ENCODE peak calls at places on chromosomes 2 and 18, in six cellular contexts. W is adrenal gland, O is spleen, G is Peyer's patch, Q is testis, M is prostate gland. H is an unnamed sample. For H3K36me3, the result is how much of the 10 kb centered on the place peaks cover.

GRCh38 chr2:197620113-197620512 is 55.3 kb downstream of the RFTN2 start:
- DNase-seq in O (no peak), W (no peak), Q (no peak), G (no peak), M (no peak), H (no peak)

GRCh38 chr2:240478346-240479110 is 43.1 kb downstream of the GPC1 start:
- DNase-seq in M (peak), O (peak), G (no peak), W (no peak), Q (no peak), H (no peak)

GRCh38 chr2:134540954-134541353 is 177.8 kb downstream of the TMEM163 start:
- DNase-seq in Q (no peak), M (no peak), O (no peak), W (no peak), G (no peak), H (no peak)

GRCh38 chr2:20300656-20301055 is 50.0 kb downstream of the PUM2 start:
- DNase-seq in G (no peak), Q (no peak), W (no peak), M (no peak), O (no peak), H (no peak)

GRCh38 chr2:95041060-95041823 is 15.7 kb downstream of the MAL start:
- DNase-seq in G (no peak), W (no peak), Q (no peak), M (no peak), O (no peak), H (no peak)

GRCh38 chr2:191846787-191847620 is at the start of gene CAVIN2:
- DNase-seq in M (peak), Q (peak), W (peak), O (peak), G (no peak), H (no peak)

GRCh38 chr18:33184178-33184577 is 256.3 kb downstream of the CCDC178 start:
- DNase-seq in O (no peak), Q (no peak), M (no peak), G (no peak), W (no peak), H (no peak)

GRCh38 chr2:122001441-122001874 is 246.0 kb downstream of the TSN start:
- DNase-seq in W (no peak), M (no peak), O (no peak), Q (no peak), G (no peak), H (no peak)

GRCh38 chr2:224734949-224735348 is 18.8 kb upstream of the CCDC195 start:
- DNase-seq in O (no peak), M (no peak), Q (no peak), W (no peak), G (no peak), H (no peak)

GRCh38 chr2:232878855-232879617 is 9.0 kb downstream of the SNORC start:
- DNase-seq in O (peak), G (no peak), W (no peak), M (no peak), Q (no peak), H (no peak)

GRCh38 chr2:36812196-36812595 is 115.7 kb downstream of the VIT start:
- DNase-seq in W (no peak), Q (peak), M (no peak), O (no peak), G (no peak), H (no peak)

GRCh38 chr2:62221141-62221540 is 25.2 kb downstream of the B3GNT2 start:
- DNase-seq in O (no peak), W (no peak), M (no peak), Q (no peak), G (no peak), H (no peak)

GRCh38 chr2:151757861-151758260 is 23.6 kb upstream of the NEB start:
- DNase-seq in G (no peak), W (no peak), O (no peak), M (peak), Q (no peak), H (no peak)

GRCh38 chr2:102185347-102185746 is 1.5 kb upstream of the IL1RL2 start:
- DNase-seq in W (no peak), G (no peak), M (no peak), O (no peak), Q (no peak), H (no peak)

GRCh38 chr2:233791151-233791882 is 13.2 kb downstream of the MROH2A start:
- DNase-seq in M (no peak), O (peak), W (no peak), Q (no peak), G (no peak), H (no peak)

GRCh38 chr2:55168221-55169154 is 63.6 kb downstream of the CLHC1 start:
- DNase-seq in O (no peak), M (peak), Q (peak), W (peak), G (peak), H (no peak)

GRCh38 chr2:240237609-240238151 is 97.2 kb upstream of the OTOS start:
- DNase-seq in G (no peak), Q (peak), O (peak), W (peak), M (no peak), H (no peak)

GRCh38 chr2:200394045-200394444 is 87.6 kb downstream of the SPATS2L start:
- DNase-seq in G (no peak), O (no peak), Q (no peak), M (no peak), W (no peak), H (no peak)

GRCh38 chr2:30522421-30522820 is 75.4 kb downstream of the LCLAT1 start:
- DNase-seq in G (no peak), O (no peak), W (no peak), M (no peak), Q (no peak), H (no peak)

GRCh38 chr2:101256316-101256715 is 3.6 kb downstream of the CNOT11 start:
- DNase-seq in Q (no peak), W (no peak), M (no peak), G (no peak), O (no peak), H (no peak)

GRCh38 chr2:111205774-111206173 is 85.1 kb downstream of the BCL2L11 start:
- DNase-seq in M (no peak), G (no peak), Q (no peak), W (no peak), O (no peak), H (no peak)

GRCh38 chr2:183088061-183088460 is 9.5 kb downstream of the DUSP19 start:
- DNase-seq in G (no peak), M (no peak), O (no peak), Q (no peak), W (no peak), H (no peak)

GRCh38 chr2:19574788-19575260 is 216.4 kb upstream of the OSR1 start:
- DNase-seq in W (peak), M (no peak), Q (peak), G (no peak), O (no peak), H (no peak)

GRCh38 chr2:17543131-17543660 is 2.7 kb downstream of the VSNL1 start:
- DNase-seq in O (no peak), G (no peak), W (no peak), M (no peak), Q (no peak), H (no peak)

GRCh38 chr2:28801726-28802125 is 8.9 kb upstream of the SPDYA start:
- DNase-seq in W (no peak), G (no peak), Q (no peak), O (no peak), M (no peak), H (no peak)

GRCh38 chr2:15782009-15782751 is 158.2 kb upstream of the MYCN start:
- DNase-seq in M (no peak), Q (no peak), O (no peak), W (no peak), G (no peak), H (no peak)

GRCh38 chr18:66792466-66792865 is 188.6 kb upstream of the CDH19 start:
- DNase-seq in O (no peak), G (no peak), M (no peak), Q (no peak), W (no peak), H (no peak)

GRCh38 chr18:44803019-44803650 is 122.4 kb downstream of the SETBP1 start:
- DNase-seq in Q (peak), O (no peak), G (no peak), W (no peak), M (peak), H (no peak)

GRCh38 chr2:99420751-99421299 is 69.0 kb downstream of the REV1 start:
- DNase-seq in O (no peak), Q (no peak), W (no peak), G (no peak), M (no peak), H (no peak)

GRCh38 chr2:46416280-46416679 is 63.1 kb upstream of the TMEM247 start:
- DNase-seq in Q (no peak), M (no peak), W (no peak), O (no peak), G (no peak), H (no peak)
- TF ChIP-seq POLR2A in Q (no peak), M (no peak), W (no peak), O (no peak), G (no peak), H (no peak)

GRCh38 chr2:9471212-9471611 is 3.1 kb upstream of the IAH1 start:
- DNase-seq in W (no peak), G (no peak), O (no peak), M (no peak), Q (no peak), H (no peak)
- H3K36me3 ChIP-seq in W (under half), G (under half), O (under half), M (under half), Q (under half), H (under half)

DNA sequence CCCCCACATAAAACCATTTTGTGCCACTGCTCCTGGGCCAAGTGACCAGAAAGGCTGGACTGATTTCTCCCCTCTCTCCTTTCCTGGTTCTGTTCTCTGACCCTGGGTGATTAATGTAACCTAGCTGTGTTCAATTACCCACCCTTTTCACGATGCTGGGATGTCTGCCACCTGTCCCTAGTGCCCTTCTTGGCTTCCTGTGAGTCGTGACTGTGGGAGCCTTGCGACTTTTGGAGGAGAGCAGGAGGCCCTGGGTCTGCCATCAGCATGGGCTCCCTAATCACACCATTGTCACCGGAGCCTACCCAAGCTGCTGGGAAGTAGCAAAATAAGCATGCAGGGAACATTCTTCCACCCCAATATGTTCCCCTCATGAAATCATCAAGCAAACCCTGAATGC is 38.3 kb downstream of the SRSF7 start:
- DNase-seq in W (no peak), M (no peak), O (no peak), G (no peak), Q (no peak), H (no peak)
- TF ChIP-seq POLR2A in W (no peak), M (no peak), O (no peak), G (no peak), Q (no peak), H (no peak)

DNA sequence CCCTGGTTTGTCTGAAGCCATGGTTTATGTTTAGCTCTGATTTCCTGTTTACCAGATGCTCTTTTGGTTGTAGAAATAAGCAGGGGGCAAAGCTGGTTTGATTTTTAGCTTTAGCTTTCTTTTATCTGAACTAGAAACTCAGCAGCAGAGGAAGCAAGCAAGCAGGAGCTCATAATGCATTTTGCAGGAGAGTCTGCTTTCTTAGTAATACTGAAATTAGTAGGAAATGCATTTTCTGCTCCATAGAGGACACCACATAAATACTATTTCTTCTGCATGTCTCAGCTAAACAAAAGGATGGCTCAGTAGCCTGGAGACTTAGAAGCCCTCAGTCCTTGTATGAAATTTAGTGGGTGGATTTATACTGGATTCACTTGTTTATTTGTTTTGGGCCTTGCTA is 23.1 kb downstream of the DGUOK start:
- DNase-seq in O (no peak), M (no peak), Q (no peak), W (no peak), G (no peak), H (no peak)
- H3K36me3 ChIP-seq in O (half or more), M (under half), Q (under half), W (under half), G (under half), H (half or more)

DNA sequence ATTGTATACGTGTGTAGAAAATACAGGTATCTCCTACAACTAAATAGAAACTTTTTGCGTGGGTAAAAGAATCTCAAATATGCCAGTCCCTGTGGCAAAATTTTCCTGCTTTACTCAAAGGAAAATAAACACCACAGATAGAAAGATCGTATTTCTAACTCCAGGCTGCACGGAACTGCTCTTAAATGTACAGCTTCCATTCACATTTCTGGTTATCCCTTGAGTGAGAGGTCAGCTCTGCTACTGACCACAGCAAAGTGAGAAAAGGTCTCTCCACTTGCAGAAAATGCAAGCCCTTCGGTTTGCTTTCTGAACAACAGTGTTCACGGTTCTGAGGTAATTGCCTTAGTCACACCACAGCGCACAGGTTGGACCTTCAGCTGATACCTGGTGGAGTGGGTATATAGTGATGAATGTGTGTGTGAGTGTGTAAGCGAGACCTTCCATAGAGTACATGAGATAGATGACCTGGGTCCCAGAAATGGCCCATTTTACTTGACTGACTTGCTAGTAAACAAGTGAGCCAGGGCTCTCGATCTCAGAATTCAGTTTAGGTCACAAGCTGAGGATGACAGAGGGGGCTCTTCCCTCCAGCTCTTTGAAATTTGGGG is 52.1 kb downstream of the ALPK2 start:
- DNase-seq in O (no peak), W (no peak), G (no peak), Q (no peak), M (no peak), H (no peak)
- TF ChIP-seq POLR2A in O (no peak), W (no peak), G (no peak), Q (no peak), M (no peak), H (no peak)

GRCh38 chr18:26017929-26018328 is 72.5 kb downstream of the SS18 start:
- DNase-seq in O (no peak), Q (no peak), W (no peak), G (no peak), M (no peak), H (no peak)
- H3K36me3 ChIP-seq in O (half or more), Q (under half), W (under half), G (under half), M (under half), H (under half)